ENCODE peak calls at places on chromosomes 7 and 10, in eight cellular contexts. O is memory B cell; N is AG04449; E is epithelial cell of esophagus; G is kidney tubule cell; Z is activated CD4-positive, alpha-beta T cell treated with anti-CD3 and anti-CD28 coated beads, Interleukin-2, amount 50 U/mL, for 1 hour; R is HL-60; J is activated naive CD4-positive, alpha-beta T cell treated with anti-CD3 and anti-CD28 coated beads, Interleukin-2, amount 50 U/mL, for 72 hours. X is an unnamed sample.

GRCh38 chr7:36563706-36564325 is 160.5 kb downstream of the AOAH start:
- DNase-seq in O (no peak), N (peak), E (peak), G (peak), Z (no peak), R (no peak), J (no peak), X (no peak)

GRCh38 chr7:139853576-139854511 is 24.8 kb downstream of the TBXAS1 start:
- DNase-seq in O (no peak), N (peak), E (peak), G (no peak), Z (no peak), R (peak), J (no peak), X (no peak)

GRCh38 chr7:29865526-29865925 is 59.2 kb downstream of the WIPF3 start:
- DNase-seq in O (no peak), N (peak), E (peak), G (peak), Z (no peak), R (no peak), J (no peak), X (no peak)

GRCh38 chr7:91628742-91629141 is 251.8 kb downstream of the MTERF1 start:
- DNase-seq in O (no peak), N (no peak), E (no peak), G (peak), Z (no peak), R (no peak), J (no peak), X (no peak)

GRCh38 chr10:79292026-79292425 is 55.2 kb upstream of the PPIF start:
- DNase-seq in O (no peak), N (no peak), E (no peak), G (no peak), Z (no peak), R (no peak), J (no peak), X (no peak)

GRCh38 chr7:117916309-117916708 is 43.1 kb upstream of the CTTNBP2 start:
- DNase-seq in O (no peak), N (no peak), E (no peak), G (no peak), Z (no peak), R (no peak), J (no peak), X (no peak)

GRCh38 chr10:103640436-103641181 is 147.1 kb downstream of the NEURL1 start:
- DNase-seq in O (no peak), N (no peak), E (no peak), G (no peak), Z (no peak), R (no peak), J (no peak), X (no peak)

GRCh38 chr7:102119213-102119651 is 167.4 kb upstream of the SH2B2 start:
- DNase-seq in O (no peak), N (no peak), E (no peak), G (no peak), Z (no peak), R (no peak), J (no peak), X (no peak)

GRCh38 chr7:110531186-110531585 is 559.7 kb upstream of the LRRN3 start:
- DNase-seq in O (no peak), N (no peak), E (peak), G (no peak), Z (no peak), R (no peak), J (no peak), X (no peak)

GRCh38 chr7:116802784-116803183 is 59.6 kb upstream of the CAPZA2 start:
- DNase-seq in O (peak), N (no peak), E (peak), G (peak), Z (no peak), R (no peak), J (peak), X (peak)

GRCh38 chr7:157077986-157078644 is 60.6 kb upstream of the UBE3C start:
- DNase-seq in O (no peak), N (no peak), E (peak), G (no peak), Z (no peak), R (no peak), J (no peak), X (no peak)

GRCh38 chr10:28291881-28292297 is 11.0 kb downstream of the MPP7 start:
- DNase-seq in O (no peak), N (peak), E (peak), G (peak), Z (no peak), R (no peak), J (peak), X (no peak)

GRCh38 chr10:72098301-72099053 is 10.1 kb upstream of the SPOCK2 start:
- DNase-seq in O (no peak), N (no peak), E (no peak), G (no peak), Z (no peak), R (no peak), J (no peak), X (no peak)

X was measured in Jurkat, Clone E6-1.